ENCODE peak calls at places on chromosomes 11 and 22, in nine cellular contexts. One of them, this sample, is unnamed.

GRCh38 chr11:1568451-1568911 is 3.6 kb downstream of the DUSP8 start:
- DNase-seq in upper lobe of right lung: peak
- DNase-seq in stimulated activated CD4-positive, alpha-beta T cell treated with anti-CD3 and anti-CD28 coated beads, Interleukin-4, amount 100 ng/mL, for 4 hours: no peak
- DNase-seq in activated CD4-positive, CD25-positive, alpha-beta regulatory T cell treated with anti-CD3 and anti-CD28 coated beads, Interleukin-2, amount 50 U/mL, for 72 hours: no peak
- DNase-seq in GM23248: no peak
- DNase-seq in HT-29: no peak
- DNase-seq in effector memory CD4-positive, alpha-beta T cell: peak
- DNase-seq in choroid plexus epithelial cell: no peak
- DNase-seq in neural progenitor cell: peak
- DNase-seq in this sample: peak

GRCh38 chr11:18394928-18395734 is 768 bp downstream of the LDHA start:
- DNase-seq in stimulated activated CD4-positive, alpha-beta T cell treated with anti-CD3 and anti-CD28 coated beads, Interleukin-4, amount 100 ng/mL, for 4 hours: peak
- DNase-seq in neural progenitor cell: peak
- DNase-seq in effector memory CD4-positive, alpha-beta T cell: no peak
- DNase-seq in activated CD4-positive, CD25-positive, alpha-beta regulatory T cell treated with anti-CD3 and anti-CD28 coated beads, Interleukin-2, amount 50 U/mL, for 72 hours: peak
- DNase-seq in HT-29: peak
- DNase-seq in choroid plexus epithelial cell: peak
- DNase-seq in GM23248: peak
- DNase-seq in upper lobe of right lung: no peak
- DNase-seq in this sample: peak

GRCh38 chr22:20237480-20238440 is 30.4 kb downstream of the RTN4R start:
- DNase-seq in choroid plexus epithelial cell: no peak
- DNase-seq in effector memory CD4-positive, alpha-beta T cell: peak
- DNase-seq in GM23248: no peak
- DNase-seq in neural progenitor cell: no peak
- DNase-seq in HT-29: no peak
- DNase-seq in upper lobe of right lung: no peak
- DNase-seq in activated CD4-positive, CD25-positive, alpha-beta regulatory T cell treated with anti-CD3 and anti-CD28 coated beads, Interleukin-2, amount 50 U/mL, for 72 hours: no peak
- DNase-seq in stimulated activated CD4-positive, alpha-beta T cell treated with anti-CD3 and anti-CD28 coated beads, Interleukin-4, amount 100 ng/mL, for 4 hours: peak
- DNase-seq in this sample: no peak

GRCh38 chr22:31561238-31561887 is 65.0 kb downstream of the SFI1 start:
- DNase-seq in activated CD4-positive, CD25-positive, alpha-beta regulatory T cell treated with anti-CD3 and anti-CD28 coated beads, Interleukin-2, amount 50 U/mL, for 72 hours: peak
- DNase-seq in choroid plexus epithelial cell: peak
- DNase-seq in GM23248: peak
- DNase-seq in stimulated activated CD4-positive, alpha-beta T cell treated with anti-CD3 and anti-CD28 coated beads, Interleukin-4, amount 100 ng/mL, for 4 hours: peak
- DNase-seq in effector memory CD4-positive, alpha-beta T cell: no peak
- DNase-seq in HT-29: peak
- DNase-seq in neural progenitor cell: peak
- DNase-seq in upper lobe of right lung: peak
- DNase-seq in this sample: peak

GRCh38 chr11:12547953-12548650 is 126.1 kb upstream of the TEAD1 start:
- DNase-seq in neural progenitor cell: no peak
- DNase-seq in HT-29: no peak
- DNase-seq in stimulated activated CD4-positive, alpha-beta T cell treated with anti-CD3 and anti-CD28 coated beads, Interleukin-4, amount 100 ng/mL, for 4 hours: no peak
- DNase-seq in upper lobe of right lung: no peak
- DNase-seq in activated CD4-positive, CD25-positive, alpha-beta regulatory T cell treated with anti-CD3 and anti-CD28 coated beads, Interleukin-2, amount 50 U/mL, for 72 hours: no peak
- DNase-seq in choroid plexus epithelial cell: peak
- DNase-seq in effector memory CD4-positive, alpha-beta T cell: no peak
- DNase-seq in GM23248: no peak
- DNase-seq in this sample: no peak

GRCh38 chr11:281486-282161 is 3.4 kb downstream of the NLRP6 start:
- DNase-seq in upper lobe of right lung: peak
- DNase-seq in effector memory CD4-positive, alpha-beta T cell: no peak
- DNase-seq in neural progenitor cell: no peak
- DNase-seq in choroid plexus epithelial cell: no peak
- DNase-seq in GM23248: no peak
- DNase-seq in HT-29: no peak
- DNase-seq in activated CD4-positive, CD25-positive, alpha-beta regulatory T cell treated with anti-CD3 and anti-CD28 coated beads, Interleukin-2, amount 50 U/mL, for 72 hours: peak
- DNase-seq in stimulated activated CD4-positive, alpha-beta T cell treated with anti-CD3 and anti-CD28 coated beads, Interleukin-4, amount 100 ng/mL, for 4 hours: no peak
- DNase-seq in this sample: no peak

GRCh38 chr11:64007629-64008282 is 21.5 kb downstream of the OTUB1 start:
- DNase-seq in upper lobe of right lung: peak
- DNase-seq in neural progenitor cell: peak
- DNase-seq in effector memory CD4-positive, alpha-beta T cell: no peak
- DNase-seq in choroid plexus epithelial cell: peak
- DNase-seq in activated CD4-positive, CD25-positive, alpha-beta regulatory T cell treated with anti-CD3 and anti-CD28 coated beads, Interleukin-2, amount 50 U/mL, for 72 hours: no peak
- DNase-seq in HT-29: peak
- DNase-seq in stimulated activated CD4-positive, alpha-beta T cell treated with anti-CD3 and anti-CD28 coated beads, Interleukin-4, amount 100 ng/mL, for 4 hours: no peak
- DNase-seq in GM23248: peak
- DNase-seq in this sample: no peak

GRCh38 chr22:47021371-47022074 is 259.1 kb downstream of the TBC1D22A start:
- DNase-seq in upper lobe of right lung: peak
- DNase-seq in stimulated activated CD4-positive, alpha-beta T cell treated with anti-CD3 and anti-CD28 coated beads, Interleukin-4, amount 100 ng/mL, for 4 hours: no peak
- DNase-seq in neural progenitor cell: no peak
- DNase-seq in HT-29: no peak
- DNase-seq in effector memory CD4-positive, alpha-beta T cell: no peak
- DNase-seq in GM23248: no peak
- DNase-seq in activated CD4-positive, CD25-positive, alpha-beta regulatory T cell treated with anti-CD3 and anti-CD28 coated beads, Interleukin-2, amount 50 U/mL, for 72 hours: no peak
- DNase-seq in choroid plexus epithelial cell: no peak
- DNase-seq in this sample: no peak

GRCh38 chr22:29190051-29190450 is 15.6 kb upstream of the EMID1 start:
- DNase-seq in neural progenitor cell: no peak
- DNase-seq in effector memory CD4-positive, alpha-beta T cell: no peak
- DNase-seq in activated CD4-positive, CD25-positive, alpha-beta regulatory T cell treated with anti-CD3 and anti-CD28 coated beads, Interleukin-2, amount 50 U/mL, for 72 hours: no peak
- DNase-seq in upper lobe of right lung: peak
- DNase-seq in HT-29: no peak
- DNase-seq in GM23248: no peak
- DNase-seq in stimulated activated CD4-positive, alpha-beta T cell treated with anti-CD3 and anti-CD28 coated beads, Interleukin-4, amount 100 ng/mL, for 4 hours: no peak
- DNase-seq in choroid plexus epithelial cell: no peak
- DNase-seq in this sample: no peak

GRCh38 chr11:122101625-122102291 is 14.3 kb downstream of the BLID start:
- DNase-seq in neural progenitor cell: peak
- DNase-seq in effector memory CD4-positive, alpha-beta T cell: no peak
- DNase-seq in choroid plexus epithelial cell: peak
- DNase-seq in upper lobe of right lung: no peak
- DNase-seq in activated CD4-positive, CD25-positive, alpha-beta regulatory T cell treated with anti-CD3 and anti-CD28 coated beads, Interleukin-2, amount 50 U/mL, for 72 hours: no peak
- DNase-seq in stimulated activated CD4-positive, alpha-beta T cell treated with anti-CD3 and anti-CD28 coated beads, Interleukin-4, amount 100 ng/mL, for 4 hours: no peak
- DNase-seq in HT-29: no peak
- DNase-seq in GM23248: peak
- DNase-seq in this sample: no peak

GRCh38 chr11:132072044-132072879 is 701.8 kb downstream of the NTM start:
- DNase-seq in HT-29: no peak
- DNase-seq in neural progenitor cell: no peak
- DNase-seq in activated CD4-positive, CD25-positive, alpha-beta regulatory T cell treated with anti-CD3 and anti-CD28 coated beads, Interleukin-2, amount 50 U/mL, for 72 hours: no peak
- DNase-seq in GM23248: peak
- DNase-seq in stimulated activated CD4-positive, alpha-beta T cell treated with anti-CD3 and anti-CD28 coated beads, Interleukin-4, amount 100 ng/mL, for 4 hours: no peak
- DNase-seq in upper lobe of right lung: no peak
- DNase-seq in choroid plexus epithelial cell: peak
- DNase-seq in effector memory CD4-positive, alpha-beta T cell: no peak
- DNase-seq in this sample: no peak

GRCh38 chr11:61473370-61474025 is 35.1 kb upstream of the LRRC10B start:
- DNase-seq in effector memory CD4-positive, alpha-beta T cell: no peak
- DNase-seq in choroid plexus epithelial cell: no peak
- DNase-seq in HT-29: no peak
- DNase-seq in activated CD4-positive, CD25-positive, alpha-beta regulatory T cell treated with anti-CD3 and anti-CD28 coated beads, Interleukin-2, amount 50 U/mL, for 72 hours: no peak
- DNase-seq in GM23248: peak
- DNase-seq in upper lobe of right lung: no peak
- DNase-seq in stimulated activated CD4-positive, alpha-beta T cell treated with anti-CD3 and anti-CD28 coated beads, Interleukin-4, amount 100 ng/mL, for 4 hours: no peak
- DNase-seq in neural progenitor cell: no peak
- DNase-seq in this sample: no peak

GRCh38 chr11:71300187-71300586 is 47.8 kb upstream of the SHANK2 start:
- DNase-seq in effector memory CD4-positive, alpha-beta T cell: no peak
- DNase-seq in stimulated activated CD4-positive, alpha-beta T cell treated with anti-CD3 and anti-CD28 coated beads, Interleukin-4, amount 100 ng/mL, for 4 hours: no peak
- DNase-seq in upper lobe of right lung: no peak
- DNase-seq in GM23248: no peak
- DNase-seq in choroid plexus epithelial cell: peak
- DNase-seq in HT-29: no peak
- DNase-seq in neural progenitor cell: no peak
- DNase-seq in activated CD4-positive, CD25-positive, alpha-beta regulatory T cell treated with anti-CD3 and anti-CD28 coated beads, Interleukin-2, amount 50 U/mL, for 72 hours: no peak
- DNase-seq in this sample: no peak

GRCh38 chr11:44285756-44286155 is 24.2 kb downstream of the ALX4 start:
- DNase-seq in neural progenitor cell: no peak
- DNase-seq in effector memory CD4-positive, alpha-beta T cell: no peak
- DNase-seq in activated CD4-positive, CD25-positive, alpha-beta regulatory T cell treated with anti-CD3 and anti-CD28 coated beads, Interleukin-2, amount 50 U/mL, for 72 hours: no peak
- DNase-seq in stimulated activated CD4-positive, alpha-beta T cell treated with anti-CD3 and anti-CD28 coated beads, Interleukin-4, amount 100 ng/mL, for 4 hours: no peak
- DNase-seq in upper lobe of right lung: no peak
- DNase-seq in choroid plexus epithelial cell: no peak
- DNase-seq in HT-29: no peak
- DNase-seq in GM23248: no peak
- DNase-seq in this sample: no peak

GRCh38 chr11:83819936-83820549 is 533.9 kb upstream of the CCDC90B start:
- DNase-seq in effector memory CD4-positive, alpha-beta T cell: no peak
- DNase-seq in upper lobe of right lung: no peak
- DNase-seq in neural progenitor cell: peak
- DNase-seq in GM23248: peak
- DNase-seq in activated CD4-positive, CD25-positive, alpha-beta regulatory T cell treated with anti-CD3 and anti-CD28 coated beads, Interleukin-2, amount 50 U/mL, for 72 hours: no peak
- DNase-seq in HT-29: peak
- DNase-seq in choroid plexus epithelial cell: peak
- DNase-seq in stimulated activated CD4-positive, alpha-beta T cell treated with anti-CD3 and anti-CD28 coated beads, Interleukin-4, amount 100 ng/mL, for 4 hours: no peak
- DNase-seq in this sample: peak

GRCh38 chr11:9280655-9281301 is 15.6 kb upstream of the DENND5A start:
- DNase-seq in upper lobe of right lung: no peak
- DNase-seq in activated CD4-positive, CD25-positive, alpha-beta regulatory T cell treated with anti-CD3 and anti-CD28 coated beads, Interleukin-2, amount 50 U/mL, for 72 hours: no peak
- DNase-seq in GM23248: no peak
- DNase-seq in neural progenitor cell: no peak
- DNase-seq in stimulated activated CD4-positive, alpha-beta T cell treated with anti-CD3 and anti-CD28 coated beads, Interleukin-4, amount 100 ng/mL, for 4 hours: peak
- DNase-seq in effector memory CD4-positive, alpha-beta T cell: no peak
- DNase-seq in HT-29: peak
- DNase-seq in choroid plexus epithelial cell: peak
- DNase-seq in this sample: peak

GRCh38 chr11:93089474-93090102 is 108.2 kb downstream of the SLC36A4 start:
- DNase-seq in neural progenitor cell: peak
- DNase-seq in GM23248: peak
- DNase-seq in upper lobe of right lung: no peak
- DNase-seq in effector memory CD4-positive, alpha-beta T cell: no peak
- DNase-seq in activated CD4-positive, CD25-positive, alpha-beta regulatory T cell treated with anti-CD3 and anti-CD28 coated beads, Interleukin-2, amount 50 U/mL, for 72 hours: no peak
- DNase-seq in choroid plexus epithelial cell: peak
- DNase-seq in HT-29: peak
- DNase-seq in stimulated activated CD4-positive, alpha-beta T cell treated with anti-CD3 and anti-CD28 coated beads, Interleukin-4, amount 100 ng/mL, for 4 hours: no peak
- DNase-seq in this sample: peak

GRCh38 chr11:64933213-64933934 is 2.3 kb downstream of the GPHA2 start:
- DNase-seq in HT-29: no peak
- DNase-seq in upper lobe of right lung: peak
- DNase-seq in neural progenitor cell: no peak
- DNase-seq in effector memory CD4-positive, alpha-beta T cell: no peak
- DNase-seq in GM23248: no peak
- DNase-seq in activated CD4-positive, CD25-positive, alpha-beta regulatory T cell treated with anti-CD3 and anti-CD28 coated beads, Interleukin-2, amount 50 U/mL, for 72 hours: no peak
- DNase-seq in stimulated activated CD4-positive, alpha-beta T cell treated with anti-CD3 and anti-CD28 coated beads, Interleukin-4, amount 100 ng/mL, for 4 hours: no peak
- DNase-seq in choroid plexus epithelial cell: no peak
- DNase-seq in this sample: no peak

GRCh38 chr11:75107187-75107586 is 10.5 kb upstream of the OR2AT4 start:
- DNase-seq in HT-29: no peak
- DNase-seq in activated CD4-positive, CD25-positive, alpha-beta regulatory T cell treated with anti-CD3 and anti-CD28 coated beads, Interleukin-2, amount 50 U/mL, for 72 hours: no peak
- DNase-seq in effector memory CD4-positive, alpha-beta T cell: no peak
- DNase-seq in choroid plexus epithelial cell: peak
- DNase-seq in neural progenitor cell: no peak
- DNase-seq in stimulated activated CD4-positive, alpha-beta T cell treated with anti-CD3 and anti-CD28 coated beads, Interleukin-4, amount 100 ng/mL, for 4 hours: no peak
- DNase-seq in GM23248: peak
- DNase-seq in upper lobe of right lung: no peak
- DNase-seq in this sample: no peak